ENCODE peak calls at places on chromosomes 2 and 18, in five cellular contexts. V is H1, B is SK-N-SH, H is GM12878, G is K562. O is an unnamed sample.
A peak's percentile ranks its signal among the peaks of the same experiment; 100 is the strongest.

GRCh38 chr2:239113164-239113563 is 265.3 kb downstream of the TWIST2 start:
- DNase-seq in V (no peak), H (no peak), G (no peak), B (no peak), O (peak; percentile 17)

GRCh38 chr2:208847651-208848050 is 441.1 kb downstream of the PTH2R start:
- DNase-seq in G (no peak), V (no peak), H (no peak), B (no peak), O (no peak)

GRCh38 chr2:40470817-40471809 is 19.2 kb upstream of the SLC8A1 start:
- DNase-seq in G (no peak), V (no peak), H (no peak), B (no peak), O (no peak)

GRCh38 chr2:21291281-21291825 is 167.6 kb downstream of the TDRD15 start:
- DNase-seq in V (no peak), G (no peak), B (no peak), H (no peak), O (no peak)

GRCh38 chr2:36511858-36512630 is 85.9 kb downstream of the FEZ2 start:
- DNase-seq in H (no peak), G (peak; percentile 83), B (no peak), V (no peak), O (no peak)

GRCh38 chr18:7914834-7915670 is 347.9 kb downstream of the PTPRM start:
- DNase-seq in G (no peak), B (no peak), H (no peak), V (no peak), O (peak; percentile 60)

GRCh38 chr2:217643814-217644301 is 358.9 kb downstream of the TNS1 start:
- DNase-seq in B (no peak), H (no peak), V (no peak), G (no peak), O (no peak)

GRCh38 chr2:85177031-85177824 is 44.0 kb downstream of the TCF7L1 start:
- DNase-seq in G (no peak), V (no peak), H (no peak), B (no peak), O (no peak)

GRCh38 chr2:43427032-43427424 is 168.8 kb downstream of the THADA start:
- DNase-seq in B (no peak), V (no peak), G (peak; percentile 60), H (no peak), O (no peak)

GRCh38 chr2:221791840-221792239 is 219.7 kb upstream of the EPHA4 start:
- DNase-seq in G (no peak), H (no peak), V (no peak), B (no peak), O (no peak)

GRCh38 chr18:75218064-75218463 is 7.5 kb downstream of the TSHZ1 start:
- DNase-seq in V (no peak), G (no peak), B (no peak), H (no peak), O (no peak)

GRCh38 chr2:195561205-195562032 is 95.6 kb upstream of the SLC39A10 start:
- DNase-seq in G (no peak), H (peak; percentile 82), V (no peak), B (no peak), O (no peak)

GRCh38 chr2:209696836-209697711 is 74.6 kb upstream of the UNC80 start:
- DNase-seq in B (no peak), H (peak; percentile 30), G (no peak), V (no peak), O (no peak)

GRCh38 chr2:62787381-62787780 is 81.9 kb downstream of the EHBP1 start:
- DNase-seq in G (peak; percentile 14), H (no peak), B (peak; percentile 31), V (no peak), O (no peak)

GRCh38 chr2:72150157-72150960 is 2.7 kb upstream of the CYP26B1 start:
- DNase-seq in B (peak; percentile 87), G (peak; percentile 74), V (no peak), H (peak; percentile 5), O (peak; percentile 75)

GRCh38 chr2:102229141-102229764 is 42.4 kb downstream of the IL1RL2 start:
- DNase-seq in G (no peak), H (no peak), B (no peak), V (no peak), O (no peak)

GRCh38 chr2:235002198-235003095 is 50.6 kb downstream of the SH3BP4 start:
- DNase-seq in V (no peak), H (no peak), G (no peak), B (no peak), O (peak; percentile 81)

GRCh38 chr18:50879302-50880107 is 587 bp downstream of the ME2 start:
- DNase-seq in V (no peak), B (no peak), H (no peak), G (no peak), O (peak; percentile 18)

GRCh38 chr2:59233448-59233847 is 992.3 kb upstream of the FANCL start:
- DNase-seq in V (no peak), B (peak; percentile 1), H (no peak), G (no peak), O (no peak)

GRCh38 chr2:43348904-43349725 is 122.7 kb upstream of the ZFP36L2 start:
- DNase-seq in V (no peak), B (no peak), H (no peak), G (no peak), O (no peak)

GRCh38 chr18:76823574-76823973 is 1.2 kb downstream of the ZNF236 start:
- DNase-seq in B (peak; percentile 44), H (no peak), V (no peak), G (peak; percentile 65), O (no peak)

GRCh38 chr18:28002841-28003240 is 174.1 kb downstream of the CDH2 start:
- DNase-seq in B (no peak), V (no peak), G (no peak), H (no peak), O (no peak)

GRCh38 chr18:2442726-2443275 is 128.5 kb downstream of the METTL4 start:
- DNase-seq in B (no peak), H (no peak), G (no peak), V (no peak), O (no peak)

GRCh38 chr18:36392888-36393287 is 95.4 kb downstream of the FHOD3 start:
- DNase-seq in V (no peak), H (no peak), G (no peak), B (no peak), O (no peak)

GRCh38 chr2:120422761-120423160 is 76.8 kb downstream of the INHBB start:
- DNase-seq in H (no peak), V (no peak), G (no peak), B (no peak), O (no peak)

GRCh38 chr18:53153281-53153680 is 813.3 kb downstream of the DCC start:
- DNase-seq in V (no peak), H (no peak), G (peak; percentile 2), B (no peak), O (peak; percentile 2)

GRCh38 chr18:424071-424868 is 76.2 kb downstream of the COLEC12 start:
- DNase-seq in G (no peak), V (no peak), H (no peak), B (no peak), O (no peak)

GRCh38 chr18:11136241-11136640 is 13.1 kb downstream of the PIEZO2 start:
- DNase-seq in B (no peak), H (no peak), G (no peak), V (no peak), O (no peak)

GRCh38 chr18:10856146-10856545 is 293.2 kb downstream of the PIEZO2 start:
- DNase-seq in V (no peak), H (no peak), B (no peak), G (no peak), O (no peak)

GRCh38 chr2:24824966-24825882 is 32.0 kb downstream of the CENPO start:
- DNase-seq in B (peak; percentile 64), G (peak; percentile 52), H (no peak), V (no peak), O (no peak)

GRCh38 chr2:86518498-86518897 is 44.7 kb downstream of the CHMP3 start:
- DNase-seq in B (peak; percentile 24), G (no peak), H (no peak), V (no peak), O (peak; percentile 39)

GRCh38 chr2:191304939-191305875 is 60.0 kb downstream of the MYO1B start:
- DNase-seq in V (no peak), G (no peak), B (no peak), H (no peak), O (no peak)

GRCh38 chr18:75211721-75212625 is 1.4 kb downstream of the TSHZ1 start:
- DNase-seq in G (peak; percentile 25), B (peak; percentile 72), V (no peak), H (no peak), O (peak; percentile 9)

GRCh38 chr2:218993345-218994315 is at the start of gene CRYBA2:
- DNase-seq in B (peak; percentile 16), G (peak; percentile 47), H (no peak), V (no peak), O (no peak)

GRCh38 chr2:23549051-23549450 is 164.1 kb downstream of the KLHL29 start:
- DNase-seq in B (no peak), V (no peak), G (no peak), H (no peak), O (no peak)

GRCh38 chr2:23547725-23548124 is 162.7 kb downstream of the KLHL29 start:
- DNase-seq in H (no peak), G (no peak), B (no peak), V (no peak), O (no peak)

GRCh38 chr2:23546913-23547312 is 161.9 kb downstream of the KLHL29 start:
- DNase-seq in G (no peak), H (no peak), V (no peak), B (no peak), O (no peak)

GRCh38 chr2:23549821-23550535 is 165.0 kb downstream of the KLHL29 start:
- DNase-seq in H (no peak), V (no peak), G (no peak), B (no peak), O (no peak)

DNA sequence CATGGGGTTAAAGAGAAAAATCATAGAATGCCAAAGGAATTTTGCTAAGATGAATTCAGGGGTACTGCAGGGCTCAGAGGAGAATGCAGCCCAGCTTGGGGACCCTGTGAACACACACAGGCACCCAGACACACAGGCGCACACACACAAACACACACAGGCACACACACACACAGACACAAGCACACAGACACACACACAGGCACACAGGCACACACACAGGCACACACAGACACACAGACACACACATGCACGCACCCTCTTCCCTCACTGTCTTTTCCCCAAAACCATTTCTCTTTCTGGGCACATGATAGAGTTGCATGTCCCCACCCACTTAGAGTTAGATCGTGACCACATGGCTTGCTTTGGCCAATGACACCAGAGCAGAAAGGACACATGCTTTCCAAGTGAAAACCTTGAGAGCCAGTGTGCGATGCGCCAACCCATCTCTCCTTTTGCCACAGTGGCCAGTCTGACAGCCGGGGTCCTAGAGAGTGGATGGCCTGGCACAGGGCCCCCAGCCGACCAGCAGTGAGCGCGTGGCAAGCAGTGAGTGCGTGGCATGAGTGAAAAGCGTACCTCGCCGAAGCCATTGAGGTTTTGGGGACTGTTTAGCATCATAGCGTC is 163.3 kb downstream of the KLHL29 start:
- DNase-seq in V (no peak), B (no peak), H (no peak), G (peak; percentile 24), O (no peak)
- H3K9ac ChIP-seq in V (no peak overlapping the region), B (no peak overlapping the region), H (no peak overlapping the region), G (no peak overlapping the region), O (no peak overlapping the region)

GRCh38 chr2:105406221-105406620 is 7.4 kb upstream of the FHL2 start:
- DNase-seq in B (peak; percentile 67), G (peak; percentile 40), H (no peak), V (no peak), O (no peak)
- TF ChIP-seq GABPA in B (no peak), G (no peak), H (no peak), V (no peak), O (no peak)

GRCh38 chr2:74739733-74740241 is 85.7 kb downstream of the SEMA4F start:
- DNase-seq in H (no peak), V (no peak), B (no peak), G (no peak), O (no peak)
- H3K9ac ChIP-seq in H (no peak overlapping the region), V (no peak overlapping the region), B (no peak overlapping the region), G (no peak overlapping the region), O (no peak overlapping the region)

GRCh38 chr18:67108894-67109293 is 407.6 kb downstream of the DSEL start:
- DNase-seq in B (no peak), V (no peak), H (no peak), G (no peak), O (no peak)
- TF ChIP-seq GABPA in B (no peak), V (no peak), H (no peak), G (no peak), O (no peak)